ENCODE peak calls at places on chromosomes 16 and 17, in seven cellular contexts. Q, I, H, M, F, N and C are unnamed samples.

GRCh38 chr17:50278526-50279180 is 4.4 kb downstream of the TMEM92 start:
- DNase-seq in Q (no peak), I (no peak), H (no peak), M (no peak), F (no peak), N (no peak), C (no peak)

GRCh38 chr16:8850279-8850885 is 18.4 kb downstream of the CARHSP1 start:
- DNase-seq in Q (no peak), I (peak), H (no peak), M (no peak), F (no peak), N (peak), C (no peak)

GRCh38 chr16:4213721-4214120 is 28.2 kb downstream of the SRL start:
- DNase-seq in Q (no peak), I (peak), H (no peak), M (no peak), F (no peak), N (no peak), C (no peak)

GRCh38 chr17:3557768-3558583 is at the start of gene TRPV3:
- DNase-seq in Q (no peak), I (no peak), H (no peak), M (no peak), F (no peak), N (no peak), C (no peak)

GRCh38 chr17:1487939-1488825 is 4.3 kb downstream of the MYO1C start:
- DNase-seq in Q (peak), I (peak), H (peak), M (peak), F (peak), N (peak), C (peak)

GRCh38 chr16:77794586-77794985 is 6.2 kb downstream of the VAT1L start:
- DNase-seq in Q (no peak), I (peak), H (no peak), M (no peak), F (no peak), N (no peak), C (no peak)

GRCh38 chr16:52265446-52265861 is 281.5 kb downstream of the TOX3 start:
- DNase-seq in Q (no peak), I (no peak), H (no peak), M (no peak), F (no peak), N (no peak), C (no peak)

GRCh38 chr16:46751381-46751780 is 3.2 kb upstream of the MYLK3 start:
- DNase-seq in Q (no peak), I (no peak), H (no peak), M (no peak), F (no peak), N (no peak), C (no peak)

GRCh38 chr17:12765544-12765943 is 23.8 kb upstream of the ARHGAP44 start:
- DNase-seq in Q (peak), I (peak), H (peak), M (no peak), F (no peak), N (no peak), C (no peak)